ENCODE peak calls at places on chromosomes 2 and 18, in ten cellular contexts. F is CD4-positive, alpha-beta T cell; Y is tibial nerve; Z is H7; G is substantia nigra; H is activated T-cell treated with anti-CD3 and anti-CD28 coated beads for 4 hours; D is NCI-H2081; J is left lobe of liver; T is HCT116; O is DMS 273 treated with DMSO at 0.1 percent for 48 hours. X is an unnamed sample.

GRCh38 chr2:10297950-10298349 is 4.8 kb upstream of the HPCAL1 start:
- DNase-seq in F (peak; percentile 66), Y (peak; percentile 37), Z (no peak), G (no peak), H (peak; percentile 63), D (no peak), J (no peak), T (peak; percentile 34), O (no peak), X (no peak)

GRCh38 chr18:47773931-47774330 is 156.5 kb downstream of the SMAD2 start:
- DNase-seq in F (no peak), Y (no peak), Z (no peak), G (no peak), H (no peak), D (no peak), J (no peak), T (no peak), O (no peak), X (no peak)

GRCh38 chr2:218984239-218985020 is 554 bp downstream of the FEV start:
- DNase-seq in F (no peak), Y (no peak), Z (peak; percentile 84), G (no peak), H (no peak), D (no peak), J (no peak), T (no peak), O (no peak), X (no peak)

GRCh38 chr2:157587576-157587975 is 41.1 kb downstream of the ACVR1C start:
- DNase-seq in F (no peak), Y (no peak), Z (no peak), G (no peak), H (no peak), D (peak; percentile 92), J (no peak), T (no peak), O (no peak), X (no peak)

GRCh38 chr2:156955701-156956100 is 301.8 kb upstream of the GALNT5 start:
- DNase-seq in F (no peak), Y (no peak), Z (no peak), G (no peak), H (no peak), D (no peak), J (no peak), T (no peak), O (no peak), X (no peak)

GRCh38 chr2:186328848-186329247 is 157.2 kb upstream of the ZC3H15 start:
- DNase-seq in F (no peak), Y (no peak), Z (no peak), G (no peak), H (no peak), D (no peak), J (no peak), T (no peak), O (no peak), X (no peak)

GRCh38 chr2:230714122-230714453 is 1.4 kb downstream of the CAB39 start:
- DNase-seq in F (peak; percentile 21), Y (no peak), Z (no peak), G (no peak), H (peak; percentile 37), D (peak; percentile 2), J (no peak), T (no peak), O (no peak), X (no peak)

GRCh38 chr2:147273106-147273505 is 571.7 kb upstream of the ACVR2A start:
- DNase-seq in F (no peak), Y (no peak), Z (no peak), G (no peak), H (no peak), D (no peak), J (no peak), T (no peak), O (no peak), X (no peak)

GRCh38 chr2:136327162-136327852 is 209.4 kb upstream of the CXCR4 start:
- DNase-seq in F (peak; percentile 79), Y (no peak), Z (no peak), G (no peak), H (peak; percentile 54), D (peak; percentile 39), J (no peak), T (no peak), O (no peak), X (no peak)

GRCh38 chr18:45688834-45689233 is 35.1 kb upstream of the SLC14A1 start:
- DNase-seq in F (peak; percentile 59), Y (no peak), Z (no peak), G (no peak), H (peak; percentile 59), D (no peak), J (no peak), T (no peak), O (no peak), X (peak; percentile 27)

GRCh38 chr2:181574321-181574720 is 82.6 kb downstream of the CERKL start:
- DNase-seq in F (no peak), Y (no peak), Z (no peak), G (no peak), H (no peak), D (peak; percentile 87), J (no peak), T (no peak), O (peak; percentile 88), X (no peak)

GRCh38 chr2:129849559-129850160 is 129.8 kb upstream of the RAB6C start:
- DNase-seq in F (no peak), Y (no peak), Z (peak; percentile 62), G (no peak), H (no peak), D (peak; percentile 60), J (no peak), T (peak; percentile 74), O (peak; percentile 41), X (no peak)

GRCh38 chr2:15634846-15635490 is 43.3 kb downstream of the DDX1 start:
- DNase-seq in F (no peak), Y (no peak), Z (no peak), G (no peak), H (no peak), D (no peak), J (no peak), T (no peak), O (no peak), X (no peak)

GRCh38 chr18:48808476-48808875 is 142.3 kb downstream of the SMAD7 start:
- DNase-seq in F (no peak), Y (no peak), Z (no peak), G (no peak), H (no peak), D (no peak), J (no peak), T (no peak), O (no peak), X (no peak)

GRCh38 chr2:119338826-119339561 is 27.6 kb downstream of the C2orf76 start:
- DNase-seq in F (peak; percentile 29), Y (no peak), Z (no peak), G (no peak), H (peak; percentile 15), D (no peak), J (no peak), T (no peak), O (no peak), X (no peak)

GRCh38 chr2:235070063-235070706 is 118.4 kb downstream of the SH3BP4 start:
- DNase-seq in F (no peak), Y (no peak), Z (peak; percentile 68), G (no peak), H (no peak), D (no peak), J (no peak), T (no peak), O (no peak), X (no peak)

GRCh38 chr2:222291485-222291841 is 7.3 kb downstream of the PAX3 start:
- DNase-seq in F (no peak), Y (no peak), Z (no peak), G (no peak), H (no peak), D (no peak), J (no peak), T (no peak), O (no peak), X (no peak)

X was measured in type B pancreatic cell.